ENCODE peak calls at places on chromosomes 1 and 21, in four cellular contexts. Y is choroid plexus epithelial cell, S is heart left ventricle, Q is body of pancreas. C is an unnamed sample.

GRCh38 chr1:109240158-109241152 is 8.9 kb upstream of the CELSR2 start:
- DNase-seq in S (peak; percentile 83), Y (peak; percentile 79), Q (peak; percentile 66), C (peak; percentile 72)

GRCh38 chr1:236515443-236515958 is 8.3 kb upstream of the LGALS8 start:
- DNase-seq in S (no peak), Q (peak; percentile 66), Y (no peak), C (no peak)

GRCh38 chr1:155598842-155599331 is 11.1 kb upstream of the MSTO1 start:
- DNase-seq in Q (no peak), S (peak; percentile 36), Y (peak; percentile 62), C (peak; percentile 59)

GRCh38 chr1:159804924-159805323 is 2.8 kb downstream of the FCRL6 start:
- DNase-seq in S (no peak), Y (no peak), Q (no peak), C (no peak)

GRCh38 chr21:21688877-21689276 is 690.7 kb downstream of the NCAM2 start:
- DNase-seq in S (no peak), Y (peak; percentile 76), Q (no peak), C (peak; percentile 52)

GRCh38 chr1:100277866-100278265 is 11.8 kb downstream of the RTCA start:
- DNase-seq in S (no peak), Q (no peak), Y (no peak), C (peak; percentile 10)

GRCh38 chr1:95089888-95090287 is 17.1 kb upstream of the ALG14 start:
- DNase-seq in Q (no peak), Y (no peak), S (no peak), C (no peak)

GRCh38 chr1:116390195-116390594 is 17.2 kb downstream of the ATP1A1 start:
- DNase-seq in Y (no peak), Q (no peak), S (no peak), C (no peak)

GRCh38 chr1:100443739-100444571 is 91.6 kb downstream of the CDC14A start:
- DNase-seq in Q (no peak), S (no peak), Y (peak; percentile 67), C (peak; percentile 50)

GRCh38 chr21:44982558-44983244 is 42.9 kb downstream of the SLX9 start:
- DNase-seq in Y (peak; percentile 75), S (peak; percentile 43), Q (no peak), C (peak; percentile 93)

GRCh38 chr1:25821630-25822091 is 1.9 kb downstream of the MTFR1L start:
- DNase-seq in Q (peak; percentile 85), S (no peak), Y (peak; percentile 51), C (peak; percentile 76)

GRCh38 chr21:31509108-31510017 is 150.1 kb upstream of the SOD1 start:
- DNase-seq in Q (no peak), S (no peak), Y (peak; percentile 73), C (peak; percentile 11)
- TF ChIP-seq CTCF in Q (no peak), S (no peak), Y (peak; percentile 64), C (no peak)

DNA sequence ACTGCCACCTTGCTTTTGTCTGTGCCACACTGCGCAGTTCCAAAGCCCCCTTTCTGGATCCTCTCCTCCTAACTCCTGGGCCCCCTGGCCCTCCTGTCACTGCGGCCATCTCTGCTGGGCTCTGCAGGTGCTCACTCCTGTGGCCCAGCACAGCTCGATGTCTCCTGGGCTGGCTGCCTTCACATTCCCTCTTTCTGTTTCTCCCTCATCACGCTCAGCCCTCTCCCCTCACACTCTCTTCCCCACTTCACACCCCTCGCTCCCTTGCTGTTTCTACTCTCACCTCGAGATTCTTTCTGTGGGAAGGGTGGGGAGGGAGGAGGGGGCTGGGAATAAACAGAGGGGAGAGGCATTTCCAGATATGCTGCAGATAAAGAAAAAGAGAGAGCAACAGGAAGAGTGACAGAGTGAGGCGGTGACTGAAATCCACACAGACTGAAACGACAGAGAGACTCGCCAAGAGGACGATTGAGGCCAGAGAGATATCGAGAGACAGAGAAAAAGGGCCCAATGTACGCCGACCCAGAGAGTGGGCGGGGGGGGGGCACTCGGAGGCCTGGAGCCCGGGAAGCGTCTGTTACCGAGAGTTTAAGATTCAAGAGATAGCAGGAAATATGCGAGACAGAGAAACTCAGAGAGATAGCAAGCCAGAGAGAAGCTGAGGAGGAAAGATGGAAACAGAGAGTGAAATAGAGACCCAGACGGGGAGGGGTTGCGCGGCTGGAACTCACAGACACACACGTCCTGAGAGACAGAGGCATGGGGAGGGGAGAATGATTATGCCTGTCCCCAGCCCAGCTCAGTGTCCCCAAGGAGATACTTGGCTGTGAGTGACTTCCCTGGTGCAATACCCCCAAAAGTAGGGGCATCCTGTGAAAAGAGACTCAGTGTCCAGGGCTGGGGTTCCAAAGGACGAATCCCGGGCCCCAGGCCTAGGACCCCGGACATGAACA is 666 bp downstream of the CSF3R start:
- DNase-seq in Q (no peak), Y (no peak), S (no peak), C (no peak)
- H3K4me3 ChIP-seq in Q (no peak overlapping the region), Y (no peak overlapping the region), S (peak overlapping the region; percentile 33), C (no peak overlapping the region)

DNA sequence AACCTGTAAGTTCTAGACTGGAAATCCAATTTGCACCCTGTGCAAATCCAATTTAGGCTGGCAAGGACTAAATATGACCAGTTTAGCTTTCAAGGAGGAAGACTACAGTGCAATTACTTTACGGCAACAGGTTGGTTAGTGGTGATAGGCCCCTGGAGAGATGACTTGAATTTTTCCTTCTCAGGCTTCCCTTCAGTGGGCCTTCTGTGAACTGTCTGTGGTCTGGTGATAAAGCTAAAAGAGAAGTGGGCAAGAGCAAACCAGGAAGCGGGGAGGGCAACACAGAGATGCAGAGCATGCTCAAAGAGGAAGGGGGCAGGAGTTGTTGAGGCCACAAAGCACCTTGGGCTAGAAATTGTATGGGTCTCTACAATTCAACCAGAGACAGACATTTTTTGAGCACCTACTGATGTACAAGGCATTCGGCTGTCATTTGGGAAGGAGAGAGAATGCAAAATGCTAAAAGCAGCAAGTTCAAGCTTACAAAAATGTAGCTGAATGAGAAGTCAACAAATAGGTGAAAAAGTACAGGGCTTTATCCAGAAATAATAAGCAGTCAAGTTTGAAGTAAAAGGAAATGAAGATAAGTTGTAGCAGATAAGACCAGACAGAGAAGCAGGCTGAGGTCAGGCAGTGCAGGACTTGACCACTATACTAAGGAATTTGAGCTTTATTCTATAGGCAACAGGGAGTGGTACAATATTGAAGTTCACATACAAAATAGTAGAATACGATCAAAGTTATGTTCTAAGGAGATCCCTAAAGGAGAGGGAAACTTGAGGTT is 23.9 kb downstream of the INPP5B start:
- DNase-seq in Y (no peak), S (no peak), Q (no peak), C (no peak)
- TF ChIP-seq CTCF in Y (no peak), S (no peak), Q (no peak), C (no peak)

DNA sequence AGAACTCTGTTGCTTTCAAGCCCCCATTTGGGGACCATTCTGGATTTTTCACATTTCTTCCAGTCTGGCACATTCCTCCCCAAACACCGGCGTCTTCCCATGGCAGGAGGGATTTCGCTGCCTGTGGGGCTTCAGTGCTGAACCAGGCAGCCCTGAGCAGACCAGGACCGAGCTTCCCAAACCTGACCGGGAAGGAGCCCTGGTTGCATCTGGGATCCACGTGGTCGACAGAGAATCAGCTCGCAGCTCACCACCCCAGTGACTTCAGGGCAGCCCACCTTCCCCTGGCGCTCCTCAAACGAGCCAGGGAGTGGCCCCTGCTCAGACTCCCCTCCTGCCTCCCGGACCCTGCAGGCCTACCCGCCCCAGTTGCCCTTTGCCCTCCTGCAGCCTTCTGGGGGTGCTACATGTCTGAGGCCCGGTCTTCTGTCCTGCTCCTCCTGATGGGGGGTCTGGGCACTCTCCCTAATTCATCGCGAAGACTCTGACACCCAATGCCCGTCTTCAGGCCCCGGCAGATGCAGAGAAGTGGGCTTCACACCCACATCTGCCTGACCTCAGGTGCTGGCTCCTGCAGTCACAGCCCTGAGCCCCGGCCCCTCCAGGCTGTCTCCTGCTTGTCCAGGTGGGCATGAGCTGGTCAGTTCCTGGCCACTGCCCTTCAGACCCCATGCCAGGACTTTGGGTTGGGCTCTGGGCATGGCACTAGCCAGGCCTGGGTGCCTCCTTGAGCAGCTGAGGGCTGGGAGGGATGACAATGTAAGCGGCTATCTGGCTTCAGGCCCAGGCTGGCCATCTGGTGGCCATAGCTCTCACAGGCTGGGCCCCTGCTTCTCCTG is 26.2 kb upstream of the PRSS38 start:
- DNase-seq in Q (no peak), Y (peak; percentile 20), S (no peak), C (no peak)
- H3K4me3 ChIP-seq in Q (no peak overlapping the region), Y (no peak overlapping the region), S (peak overlapping the region; percentile 61), C (no peak overlapping the region)

DNA sequence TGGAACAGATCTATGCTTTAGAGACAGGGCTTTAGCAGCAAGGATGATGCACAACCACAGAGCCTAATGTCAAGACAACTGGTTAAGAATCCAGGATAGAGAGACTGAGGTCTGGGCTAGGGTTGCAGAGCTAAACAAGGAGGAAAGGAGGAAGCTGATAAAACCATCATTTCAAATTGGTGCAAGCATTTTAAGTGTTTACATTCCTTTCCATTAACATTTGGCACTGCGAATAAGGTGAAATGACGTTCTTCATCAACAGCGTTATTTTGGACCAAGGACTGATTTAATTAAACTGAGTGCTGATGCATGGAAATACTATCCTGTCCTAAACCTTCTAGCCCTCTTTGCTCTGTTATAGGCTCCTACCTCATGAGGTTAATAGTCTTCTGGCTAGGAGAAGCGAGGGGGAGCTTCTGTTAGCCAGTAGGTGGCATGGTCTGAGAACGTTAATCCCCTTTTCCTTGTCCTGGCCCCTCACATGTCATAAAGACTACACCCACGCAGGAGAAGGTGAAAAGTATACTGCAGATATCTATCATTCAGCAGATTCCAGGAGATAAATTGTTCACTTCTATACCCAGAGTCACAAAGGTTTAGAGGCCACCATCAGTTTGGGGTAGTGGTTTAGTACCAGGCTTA is 7.6 kb upstream of the C1orf21 start:
- DNase-seq in Q (no peak), S (no peak), Y (no peak), C (no peak)
- TF ChIP-seq CTCF in Q (peak; percentile 9), S (peak; percentile 34), Y (peak; percentile 38), C (peak; percentile 3)

DNA sequence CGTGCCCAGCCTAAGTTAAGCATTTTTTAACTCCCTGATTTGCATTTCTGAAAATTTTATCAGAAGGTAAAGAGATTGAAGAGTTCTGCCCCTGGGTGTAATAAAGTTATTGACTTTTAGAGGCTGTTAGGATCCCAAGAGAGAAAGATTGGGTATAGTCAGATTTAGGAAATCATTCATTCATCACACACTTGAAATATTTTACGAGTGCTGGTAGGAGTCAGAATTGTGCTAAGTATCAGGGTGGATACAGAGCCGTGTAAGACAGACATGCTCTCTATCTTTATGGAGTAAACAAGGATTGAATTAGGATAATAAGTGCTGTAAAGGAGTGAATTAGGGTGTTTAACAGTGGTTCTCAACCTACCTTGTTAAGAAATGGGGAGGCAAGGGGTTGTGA is 3.0 kb downstream of the SZT2 start:
- DNase-seq in Y (no peak), Q (no peak), S (no peak), C (no peak)
- H3K4me3 ChIP-seq in Y (no peak overlapping the region), Q (no peak overlapping the region), S (no peak overlapping the region), C (no peak overlapping the region)

DNA sequence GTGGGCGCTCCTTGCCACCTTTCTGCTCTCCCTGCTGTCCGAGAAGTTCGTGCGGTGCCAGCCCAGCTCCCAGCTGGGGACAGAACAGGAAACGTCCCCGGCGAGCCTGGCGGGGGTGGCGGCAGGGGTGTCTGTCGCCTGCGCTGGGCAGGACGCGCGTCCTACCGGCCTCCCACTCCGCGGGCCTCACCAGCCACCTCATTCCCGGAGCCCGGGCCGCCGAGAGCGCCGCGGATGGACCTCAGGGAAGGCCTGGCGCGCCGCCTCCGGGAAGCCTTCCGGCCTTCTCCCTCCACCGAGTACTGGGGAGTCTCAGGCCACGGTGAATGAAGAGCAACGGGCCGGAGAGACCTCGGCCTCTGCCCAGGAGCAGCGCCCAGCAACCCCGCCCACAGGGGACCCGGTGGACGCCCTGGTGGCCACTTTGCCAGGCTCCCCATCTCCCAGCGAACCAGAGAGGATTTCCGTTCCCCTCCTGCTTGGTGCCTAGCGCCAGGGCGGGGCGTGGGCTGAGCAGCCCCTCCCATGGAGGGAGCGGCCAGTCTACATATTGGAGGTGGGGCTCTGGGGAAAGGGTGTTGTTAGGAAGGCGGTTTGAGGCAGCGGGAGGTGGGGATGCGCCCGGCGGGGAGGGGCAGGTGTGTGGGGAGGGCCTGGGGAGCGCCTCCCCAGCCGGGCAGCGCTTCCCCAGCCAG is 9.5 kb upstream of the TNFRSF14 start:
- DNase-seq in Q (peak; percentile 89), Y (peak; percentile 58), S (peak; percentile 89), C (peak; percentile 69)
- TF ChIP-seq CTCF in Q (peak; percentile 37), Y (no peak), S (no peak), C (no peak)

GRCh38 chr1:145993618-145994390 is 2.6 kb downstream of the TXNIP start:
- DNase-seq in Y (no peak), S (no peak), Q (no peak), C (no peak)
- H3K4me3 ChIP-seq in Y (peak overlapping the region; percentile 93), S (peak overlapping the region; percentile 88), Q (peak overlapping the region; percentile 94), C (peak overlapping the region; percentile 77)